ENCODE peak calls at places on chromosomes 11 and 22, in eight cellular contexts. One of them, this sample, is unnamed.

GRCh38 chr22:29011868-29012428 is 49.7 kb downstream of the C22orf31 start:
- DNase-seq in SIG-M5: no peak
- DNase-seq in right cardiac atrium: no peak
- DNase-seq in C1 segment of cervical spinal cord: no peak
- DNase-seq in head of caudate nucleus: no peak
- DNase-seq in NB4: no peak
- DNase-seq in GM13977: no peak
- DNase-seq in HT1080: no peak
- DNase-seq in this sample: no peak

GRCh38 chr11:64267207-64267945 is 16.0 kb downstream of the PLCB3 start:
- DNase-seq in C1 segment of cervical spinal cord: no peak
- DNase-seq in head of caudate nucleus: no peak
- DNase-seq in NB4: no peak
- DNase-seq in HT1080: no peak
- DNase-seq in GM13977: no peak
- DNase-seq in SIG-M5: no peak
- DNase-seq in right cardiac atrium: peak; percentile 77
- DNase-seq in this sample: no peak

GRCh38 chr11:65225284-65226102 is 36.3 kb upstream of the POLA2 start:
- DNase-seq in GM13977: peak; percentile 80
- DNase-seq in SIG-M5: no peak
- DNase-seq in right cardiac atrium: peak; percentile 88
- DNase-seq in NB4: peak; percentile 71
- DNase-seq in C1 segment of cervical spinal cord: no peak
- DNase-seq in head of caudate nucleus: peak; percentile 66
- DNase-seq in HT1080: no peak
- DNase-seq in this sample: peak; percentile 67

GRCh38 chr11:94973099-94973968 is at the start of the genes CWC15 and KDM4D:
- DNase-seq in C1 segment of cervical spinal cord: peak; percentile 90
- DNase-seq in NB4: peak; percentile 96
- DNase-seq in right cardiac atrium: peak; percentile 97
- DNase-seq in SIG-M5: peak; percentile 85
- DNase-seq in HT1080: peak; percentile 91
- DNase-seq in head of caudate nucleus: peak; percentile 99
- DNase-seq in GM13977: peak; percentile 92
- DNase-seq in this sample: peak; percentile 96

GRCh38 chr11:44574620-44575287 is 9.3 kb downstream of the CD82 start:
- DNase-seq in NB4: peak; percentile 79
- DNase-seq in GM13977: no peak
- DNase-seq in right cardiac atrium: no peak
- DNase-seq in SIG-M5: no peak
- DNase-seq in C1 segment of cervical spinal cord: no peak
- DNase-seq in HT1080: peak; percentile 93
- DNase-seq in head of caudate nucleus: no peak
- DNase-seq in this sample: no peak

GRCh38 chr22:48577014-48577690 is 1250.5 kb downstream of the BRD1 start:
- DNase-seq in SIG-M5: no peak
- DNase-seq in HT1080: no peak
- DNase-seq in C1 segment of cervical spinal cord: no peak
- DNase-seq in head of caudate nucleus: peak; percentile 63
- DNase-seq in GM13977: no peak
- DNase-seq in NB4: peak; percentile 27
- DNase-seq in right cardiac atrium: peak; percentile 31
- DNase-seq in this sample: peak; percentile 53

GRCh38 chr11:79276900-79277299 is 163.9 kb downstream of the TENM4 start:
- DNase-seq in C1 segment of cervical spinal cord: no peak
- DNase-seq in head of caudate nucleus: no peak
- DNase-seq in SIG-M5: no peak
- DNase-seq in right cardiac atrium: no peak
- DNase-seq in HT1080: no peak
- DNase-seq in GM13977: no peak
- DNase-seq in NB4: no peak
- DNase-seq in this sample: no peak

GRCh38 chr11:120124355-120124754 is 13.6 kb downstream of the TRIM29 start:
- DNase-seq in HT1080: no peak
- DNase-seq in right cardiac atrium: no peak
- DNase-seq in C1 segment of cervical spinal cord: no peak
- DNase-seq in GM13977: no peak
- DNase-seq in SIG-M5: no peak
- DNase-seq in head of caudate nucleus: no peak
- DNase-seq in NB4: no peak
- DNase-seq in this sample: no peak

This sample was measured in heart left ventricle.